ENCODE peak calls at places on chromosomes 4 and X, in eight cellular contexts. Q is ascending aorta; S is CD8-positive, alpha-beta T cell; A is brain microvascular endothelial cell; W is fibroblast of lung; Y is cardiac muscle cell; U is upper lobe of left lung; Z is esophagus squamous epithelium. F is an unnamed sample.
A peak's percentile ranks its signal among the peaks of the same experiment; 100 is the strongest.

GRCh38 chr4:77959566-77960338 is 97.1 kb downstream of the MRPL1 start:
- DNase-seq in U (no peak), W (peak; percentile 75), A (peak; percentile 9), S (no peak), Q (no peak), Z (no peak), Y (peak; percentile 80), F (no peak)

GRCh38 chrX:136065044-136065671 is 79.9 kb downstream of the SLC9A6 start:
- DNase-seq in Q (no peak), A (peak; percentile 83), W (peak; percentile 72), Z (no peak), Y (peak; percentile 52), U (peak; percentile 8), S (no peak), F (no peak)

GRCh38 chr4:178142724-178143123 is 700.5 kb upstream of the AGA start:
- DNase-seq in S (no peak), Z (no peak), A (no peak), Q (no peak), U (no peak), W (no peak), Y (no peak), F (no peak)

GRCh38 chrX:119201570-119201969 is 34.5 kb upstream of the PGRMC1 start:
- DNase-seq in W (no peak), Y (no peak), S (no peak), A (no peak), U (no peak), Q (no peak), Z (no peak), F (no peak)

GRCh38 chrX:71081348-71082148 is 13.4 kb upstream of the SNX12 start:
- DNase-seq in Z (no peak), A (peak; percentile 18), Q (no peak), S (no peak), W (peak; percentile 50), Y (peak; percentile 63), U (no peak), F (no peak)

GRCh38 chr4:7400671-7401298 is 33.9 kb downstream of the PSAPL1 start:
- DNase-seq in A (no peak), Z (no peak), U (no peak), Q (no peak), Y (no peak), S (no peak), W (no peak), F (no peak)

GRCh38 chr4:112156112-112156511 is 10.9 kb downstream of the FAM241A start:
- DNase-seq in Q (no peak), W (no peak), S (no peak), Y (no peak), A (no peak), Z (no peak), U (no peak), F (no peak)

GRCh38 chr4:184477201-184477999 is 3.0 kb upstream of the IRF2 start:
- DNase-seq in W (no peak), U (no peak), Z (no peak), Q (no peak), A (no peak), Y (no peak), S (no peak), F (no peak)

GRCh38 chrX:136318895-136319597 is 18.3 kb downstream of the ADGRG4 start:
- DNase-seq in A (no peak), Q (no peak), U (no peak), Y (no peak), S (no peak), W (no peak), Z (no peak), F (no peak)

GRCh38 chr4:6538586-6538985 is 36.4 kb upstream of the MAN2B2 start:
- DNase-seq in Q (no peak), A (no peak), U (no peak), S (no peak), Y (no peak), W (no peak), Z (no peak), F (no peak)

GRCh38 chr4:153296424-153296823 is 48.1 kb upstream of the MND1 start:
- DNase-seq in W (peak; percentile 89), A (no peak), Y (peak; percentile 35), Q (no peak), U (no peak), Z (no peak), S (no peak), F (no peak)

GRCh38 chr4:99221980-99222379 is 2.9 kb upstream of the ADH6 start:
- DNase-seq in A (no peak), Q (no peak), Y (peak; percentile 64), S (no peak), Z (no peak), W (peak; percentile 81), U (no peak), F (no peak)

GRCh38 chr4:88659061-88659889 is 38.4 kb downstream of the NAP1L5 start:
- DNase-seq in W (peak; percentile 81), Q (no peak), S (no peak), Z (no peak), Y (peak; percentile 76), U (no peak), A (peak; percentile 72), F (no peak)

GRCh38 chrX:107669885-107670628 is 41.7 kb downstream of the PRPS1 start:
- DNase-seq in Y (no peak), Q (no peak), A (no peak), W (no peak), Z (no peak), S (no peak), U (no peak), F (no peak)

GRCh38 chrX:104696667-104697066 is 130.7 kb downstream of the IL1RAPL2 start:
- DNase-seq in Y (no peak), U (no peak), A (no peak), Q (no peak), W (no peak), Z (no peak), S (no peak), F (no peak)

GRCh38 chr4:163167333-163167626 is 590 bp upstream of the NAF1 start:
- DNase-seq in Z (no peak), S (no peak), W (peak; percentile 52), Q (no peak), A (no peak), Y (peak; percentile 46), U (no peak), F (no peak)

GRCh38 chr4:83961575-83961974 is 425.7 kb downstream of the GPAT3 start:
- DNase-seq in Q (no peak), A (peak; percentile 31), U (no peak), W (no peak), S (no peak), Y (peak; percentile 5), Z (no peak), F (no peak)

GRCh38 chrX:153726286-153727107 is 1.8 kb downstream of the ABCD1 start:
- DNase-seq in A (no peak), S (no peak), U (peak; percentile 88), Q (no peak), Z (peak; percentile 38), Y (peak; percentile 51), W (peak; percentile 53), F (peak; percentile 68)

GRCh38 chrX:153878969-153879653 is 6.9 kb downstream of the L1CAM start:
- DNase-seq in U (no peak), Z (no peak), Q (no peak), S (no peak), W (no peak), A (no peak), Y (no peak), F (no peak)

GRCh38 chrX:97835969-97836368 is 952.3 kb downstream of the RPA4 start:
- DNase-seq in U (no peak), Q (no peak), Z (no peak), A (no peak), S (no peak), Y (no peak), W (no peak), F (no peak)

GRCh38 chr4:187598246-187598645 is 397.3 kb upstream of the ZFP42 start:
- DNase-seq in U (no peak), Q (no peak), Z (no peak), S (no peak), Y (no peak), W (peak; percentile 9), A (peak; percentile 71), F (no peak)

GRCh38 chrX:53223068-53223693 is 1.8 kb downstream of the KDM5C start:
- DNase-seq in Y (peak; percentile 5), Z (no peak), W (peak; percentile 0), A (no peak), Q (no peak), U (no peak), S (no peak), F (no peak)
- TF ChIP-seq CTCF in Y (no peak), Z (no peak), W (no peak), A (no peak), Q (no peak), U (no peak), S (no peak), F (no peak)

GRCh38 chr4:48420172-48420571 is 63.0 kb upstream of the SLC10A4 start:
- DNase-seq in A (no peak), Z (no peak), S (no peak), Q (no peak), U (no peak), W (no peak), Y (no peak), F (no peak)

DNA sequence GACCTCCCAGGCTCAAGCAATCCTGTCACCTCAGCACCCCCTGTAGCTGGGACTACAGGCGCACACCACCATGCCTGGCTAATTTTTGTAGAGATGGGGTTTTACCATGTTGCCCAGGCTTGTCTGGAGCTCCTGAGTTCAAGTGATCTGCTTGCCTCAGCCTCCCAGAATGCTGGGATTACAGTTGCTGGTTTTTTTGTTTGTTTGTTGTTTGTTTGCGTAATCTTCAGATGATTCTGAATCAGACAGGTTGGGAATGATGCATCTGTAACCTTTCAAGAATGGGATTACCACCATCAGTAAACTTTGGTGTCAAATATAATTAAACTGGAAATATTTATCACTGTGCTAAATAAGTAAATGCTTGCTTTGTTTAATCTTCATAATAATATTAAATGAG is 62.0 kb upstream of the SLC10A4 start:
- DNase-seq in Q (no peak), S (no peak), W (no peak), Y (no peak), Z (no peak), A (no peak), U (no peak), F (no peak)
- H3K36me3 ChIP-seq in Q (peaks cover 5% of the 10 kb centered on the region), S (peaks cover 18% of the 10 kb centered on the region), W (peaks cover 1% of the 10 kb centered on the region), Y (peaks cover 16% of the 10 kb centered on the region), Z (peaks cover 4% of the 10 kb centered on the region), A (peaks cover 17% of the 10 kb centered on the region), U (peaks cover 18% of the 10 kb centered on the region), F (peaks cover 38% of the 10 kb centered on the region)

DNA sequence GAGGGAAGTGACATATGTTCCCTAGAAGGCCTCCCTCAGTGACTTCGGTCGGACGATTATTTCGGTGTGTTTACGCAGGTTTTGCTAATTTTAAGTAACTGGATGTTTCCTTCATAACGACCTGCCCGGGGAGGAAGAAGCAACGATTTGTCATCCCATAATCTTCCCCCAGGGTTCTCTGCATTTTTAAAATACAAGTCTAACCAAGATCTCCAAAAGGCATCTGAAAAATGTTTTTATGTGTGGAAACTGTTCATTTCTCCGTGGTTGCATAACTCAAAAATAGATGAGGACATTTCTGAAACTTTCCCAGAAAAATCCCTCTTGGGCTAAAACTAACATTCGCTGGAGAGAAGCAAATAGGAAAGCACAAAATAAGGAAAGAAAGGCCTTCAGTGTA is 195.4 kb downstream of the SHOX start:
- DNase-seq in U (no peak), Q (no peak), W (no peak), Z (no peak), A (peak; percentile 60), S (no peak), Y (no peak), F (no peak)
- H3K4me3 ChIP-seq in U (no peak overlapping the region), Q (peak overlapping the region; percentile 47), W (no peak overlapping the region), Z (no peak overlapping the region), A (no peak overlapping the region), S (no peak overlapping the region), Y (no peak overlapping the region), F (no peak overlapping the region)

GRCh38 chrX:19535481-19535880 is 20.2 kb upstream of the MAP3K15 start:
- DNase-seq in Q (no peak), Y (peak; percentile 44), U (no peak), Z (no peak), W (peak; percentile 65), A (no peak), S (no peak), F (no peak)
- TF ChIP-seq CTCF in Q (no peak), Y (peak; percentile 41), U (no peak), Z (no peak), W (peak; percentile 37), A (peak; percentile 54), S (no peak), F (no peak)

F was measured in Peyer's patch.